ENCODE peak calls at places on chromosomes 11 and 22, in four cellular contexts. P is GM23248, M is fibroblast of lung, B is OCI-LY7. H is an unnamed sample.

GRCh38 chr11:119741369-119742262 is 12.6 kb upstream of the NECTIN1 start:
- DNase-seq in P (peak; percentile 45), B (peak; percentile 50), M (no peak), H (no peak)

GRCh38 chr11:119693253-119693815 is 35.7 kb downstream of the NECTIN1 start:
- DNase-seq in P (no peak), M (no peak), B (no peak), H (no peak)

GRCh38 chr11:30016588-30017363 is at the start of gene KCNA4:
- DNase-seq in M (peak; percentile 1), B (no peak), P (peak; percentile 38), H (no peak)

GRCh38 chr11:68689737-68690625 is 5.6 kb downstream of the GAL start:
- DNase-seq in M (no peak), B (no peak), P (no peak), H (no peak)

GRCh38 chr11:44524751-44525171 is 40.7 kb upstream of the CD82 start:
- DNase-seq in P (no peak), M (peak; percentile 56), B (no peak), H (no peak)

GRCh38 chr11:44596541-44597276 is 31.2 kb downstream of the CD82 start:
- DNase-seq in M (peak; percentile 48), P (peak; percentile 28), B (peak; percentile 61), H (no peak)

GRCh38 chr11:118476676-118477075 is 40.4 kb downstream of the KMT2A start:
- DNase-seq in M (no peak), B (no peak), P (no peak), H (no peak)

GRCh38 chr11:76701701-76702100 is 31.2 kb upstream of the LRRC32 start:
- DNase-seq in P (peak; percentile 84), B (no peak), M (peak; percentile 60), H (no peak)

GRCh38 chr11:10725114-10725906 is 25.7 kb upstream of the CTR9 start:
- DNase-seq in P (peak; percentile 87), M (peak; percentile 97), B (no peak), H (peak; percentile 71)

GRCh38 chr11:17263803-17264202 is 12.7 kb upstream of the NUCB2 start:
- DNase-seq in B (no peak), P (peak; percentile 76), M (peak; percentile 69), H (no peak)

GRCh38 chr11:4881860-4882500 is at the start of gene OR51T1:
- DNase-seq in M (peak; percentile 29), P (no peak), B (no peak), H (no peak)

GRCh38 chr22:30697975-30698374 is 3.3 kb downstream of the OSBP2 start:
- DNase-seq in P (no peak), M (no peak), B (no peak), H (no peak)
- H3K4me2 ChIP-seq in P (no peak overlapping the region), M (no peak overlapping the region), B (no peak overlapping the region), H (no peak overlapping the region)

GRCh38 chr22:43706558-43707328 is 105.4 kb downstream of the EFCAB6 start:
- DNase-seq in B (no peak), P (no peak), M (no peak), H (no peak)

GRCh38 chr22:43706151-43706550 is 106.0 kb downstream of the EFCAB6 start:
- DNase-seq in P (no peak), M (no peak), B (no peak), H (no peak)

GRCh38 chr22:43714104-43714503 is 98.0 kb downstream of the EFCAB6 start:
- DNase-seq in P (no peak), M (no peak), B (no peak), H (no peak)

GRCh38 chr22:43707650-43708049 is 104.5 kb downstream of the EFCAB6 start:
- DNase-seq in P (peak; percentile 24), B (no peak), M (no peak), H (no peak)

DNA sequence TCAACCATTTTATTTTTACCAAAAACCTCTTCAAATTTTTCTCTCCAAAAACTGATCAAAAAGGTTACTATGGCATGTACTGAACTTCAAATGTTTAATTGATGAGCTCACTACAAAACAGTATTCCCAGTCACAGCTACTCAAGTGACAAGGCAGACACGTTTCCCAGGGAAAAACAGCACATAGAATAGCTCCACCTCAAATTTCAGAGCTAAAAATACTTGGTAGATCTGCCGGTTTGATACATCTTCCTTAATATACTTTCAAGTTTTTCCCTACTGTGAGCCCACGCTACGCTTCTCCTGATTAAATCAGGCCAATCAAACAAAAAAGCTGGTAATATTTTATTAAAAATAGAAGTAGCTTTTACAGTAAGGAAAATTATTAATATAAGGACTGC is 100.4 kb downstream of the EFCAB6 start:
- DNase-seq in M (no peak), B (no peak), P (no peak), H (no peak)
- H3K4me2 ChIP-seq in M (no peak overlapping the region), B (no peak overlapping the region), P (no peak overlapping the region), H (no peak overlapping the region)

DNA sequence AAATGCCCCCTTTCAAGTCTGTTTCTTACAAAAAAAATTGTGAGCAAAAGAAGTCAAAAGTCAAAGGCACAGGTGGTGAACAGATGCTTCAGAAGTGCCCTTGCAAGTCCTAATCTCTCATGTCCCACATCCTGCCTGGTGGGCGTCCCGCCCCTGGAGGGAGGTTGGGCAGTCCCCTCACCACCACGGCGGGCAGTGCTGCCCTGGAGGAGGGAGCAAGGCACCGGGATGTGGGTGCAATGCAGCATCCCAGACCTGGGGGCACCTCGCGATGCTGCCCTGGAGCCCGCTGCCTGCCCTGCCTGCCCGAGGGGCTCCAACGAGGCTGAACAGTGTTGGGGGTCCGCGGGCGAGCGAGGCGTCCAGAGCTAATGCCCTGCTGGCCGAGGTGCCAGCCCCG is 15.9 kb downstream of the MRGPRG start:
- DNase-seq in M (no peak), P (no peak), B (no peak), H (no peak)
- H3K4me2 ChIP-seq in M (no peak overlapping the region), P (no peak overlapping the region), B (no peak overlapping the region), H (no peak overlapping the region)

DNA sequence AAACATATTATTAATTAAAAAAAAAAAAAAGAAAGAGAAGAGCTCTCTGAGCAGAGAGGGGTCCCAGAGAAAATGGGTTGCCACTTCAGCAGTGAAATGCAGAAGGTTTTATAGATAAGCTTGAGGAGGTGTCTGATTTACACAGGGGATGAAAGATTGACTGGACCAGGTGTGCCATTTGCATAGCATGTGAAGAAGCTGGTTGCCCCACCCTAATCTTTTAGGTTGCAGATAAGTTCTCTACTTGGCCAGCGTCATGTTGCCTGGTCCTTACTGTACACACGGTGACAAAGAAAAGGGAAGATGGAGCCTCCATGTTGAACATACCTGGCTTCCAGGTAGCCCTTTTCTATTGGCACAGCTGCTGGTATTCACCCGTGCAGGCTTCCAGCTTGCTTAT is 41.4 kb downstream of the MS4A2 start:
- DNase-seq in B (no peak), M (no peak), P (no peak), H (no peak)
- H3K4me2 ChIP-seq in B (no peak overlapping the region), M (no peak overlapping the region), P (no peak overlapping the region), H (no peak overlapping the region)

GRCh38 chr22:27151407-27151806 is 494.0 kb downstream of the MIAT start:
- DNase-seq in B (peak; percentile 20), P (no peak), M (no peak), H (no peak)

GRCh38 chr22:27149886-27150529 is 492.6 kb downstream of the MIAT start:
- DNase-seq in M (peak; percentile 63), B (no peak), P (peak; percentile 75), H (no peak)

GRCh38 chr22:27152033-27152432 is 494.6 kb downstream of the MIAT start:
- DNase-seq in P (no peak), M (no peak), B (no peak), H (no peak)

GRCh38 chr22:27148886-27149470 is 491.6 kb downstream of the MIAT start:
- DNase-seq in P (no peak), M (no peak), B (no peak), H (no peak)

GRCh38 chr22:27150530-27150909 is 493.1 kb downstream of the MIAT start:
- DNase-seq in M (no peak), P (peak; percentile 47), B (peak; percentile 2), H (no peak)
- H3K4me2 ChIP-seq in M (peak overlapping the region; percentile 60), P (peak overlapping the region; percentile 35), B (peak overlapping the region; percentile 29), H (peak overlapping the region; percentile 45)

GRCh38 chr11:128298271-128298670 is 289.1 kb downstream of the ETS1 start:
- DNase-seq in P (no peak), B (no peak), M (no peak), H (no peak)
- H3K4me2 ChIP-seq in P (no peak overlapping the region), B (no peak overlapping the region), M (no peak overlapping the region), H (no peak overlapping the region)

DNA sequence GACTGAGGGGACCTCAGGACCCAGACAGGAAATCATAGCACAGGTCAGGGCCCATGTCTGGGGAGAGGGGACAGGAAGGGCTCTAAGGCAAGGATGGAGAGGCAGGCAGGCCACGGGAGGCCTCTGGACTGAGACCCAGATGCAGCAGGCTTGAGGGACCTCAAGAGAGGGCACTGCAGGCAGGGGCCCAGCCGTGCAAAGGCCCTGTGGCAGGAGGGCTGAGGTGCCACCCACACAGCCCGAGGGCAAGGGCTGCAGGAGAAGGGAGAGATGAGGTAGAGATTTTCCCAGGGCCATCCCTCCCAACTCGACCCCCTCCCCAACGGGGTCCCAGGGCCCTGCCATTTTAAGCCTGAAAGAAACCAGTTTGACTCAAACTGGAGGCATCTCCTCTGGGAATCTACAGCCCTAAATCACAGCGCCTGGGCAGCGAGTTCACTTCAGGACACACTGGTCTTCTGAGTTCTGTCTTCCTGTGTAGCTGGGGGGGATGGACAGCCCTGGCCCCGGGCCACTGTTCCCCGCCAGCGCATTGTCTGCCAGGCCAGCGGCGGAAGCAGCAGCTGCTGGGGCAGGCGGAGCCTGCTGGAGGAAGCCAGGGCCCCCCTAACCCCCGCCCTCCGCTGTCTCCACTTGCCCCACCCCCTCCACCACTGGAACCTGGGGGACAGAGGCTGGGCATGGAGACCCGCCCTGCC is 20.3 kb upstream of the WNT7B start:
- DNase-seq in P (peak; percentile 97), B (peak; percentile 75), M (peak; percentile 97), H (no peak)
- H3K4me2 ChIP-seq in P (peak overlapping the region; percentile 74), B (peak overlapping the region; percentile 54), M (peak overlapping the region; percentile 75), H (no peak overlapping the region)

GRCh38 chr11:94800394-94800793 is 32.2 kb downstream of the AMOTL1 start:
- DNase-seq in B (no peak), M (peak; percentile 24), P (peak; percentile 62), H (no peak)
- H3K4me2 ChIP-seq in B (no peak overlapping the region), M (no peak overlapping the region), P (peak overlapping the region; percentile 20), H (no peak overlapping the region)